ENCODE peak calls at places on chromosomes 3 and 15, in nine cellular contexts. One of them, this sample, is unnamed.

GRCh38 chr3:146222204-146223046 is 28.5 kb downstream of the PLSCR4 start:
- DNase-seq in activated CD4-positive, CD25-positive, alpha-beta regulatory T cell treated with anti-CD3 and anti-CD28 coated beads, Interleukin-2, amount 50 U/mL, for 16 hours: no peak
- DNase-seq in GM06990: no peak
- DNase-seq in activated T-cell treated with anti-CD3 and anti-CD28 coated beads, Interleukin-2, amount 50 U/mL, for 48 hours: no peak
- DNase-seq in hepatic stellate cell: no peak
- DNase-seq in T follicular helper cell: no peak
- DNase-seq in NT2/D1: no peak
- DNase-seq in iris pigment epithelial cell: peak
- DNase-seq in foreskin keratinocyte: no peak
- DNase-seq in this sample: no peak

GRCh38 chr15:62972814-62973213 is 69.7 kb upstream of the TPM1 start:
- DNase-seq in activated CD4-positive, CD25-positive, alpha-beta regulatory T cell treated with anti-CD3 and anti-CD28 coated beads, Interleukin-2, amount 50 U/mL, for 16 hours: no peak
- DNase-seq in GM06990: no peak
- DNase-seq in activated T-cell treated with anti-CD3 and anti-CD28 coated beads, Interleukin-2, amount 50 U/mL, for 48 hours: no peak
- DNase-seq in hepatic stellate cell: no peak
- DNase-seq in T follicular helper cell: no peak
- DNase-seq in NT2/D1: no peak
- DNase-seq in iris pigment epithelial cell: peak
- DNase-seq in foreskin keratinocyte: peak
- DNase-seq in this sample: no peak

GRCh38 chr15:70504305-70504951 is 258.9 kb downstream of the UACA start:
- DNase-seq in activated CD4-positive, CD25-positive, alpha-beta regulatory T cell treated with anti-CD3 and anti-CD28 coated beads, Interleukin-2, amount 50 U/mL, for 16 hours: no peak
- DNase-seq in GM06990: peak
- DNase-seq in activated T-cell treated with anti-CD3 and anti-CD28 coated beads, Interleukin-2, amount 50 U/mL, for 48 hours: peak
- DNase-seq in hepatic stellate cell: peak
- DNase-seq in T follicular helper cell: no peak
- DNase-seq in NT2/D1: no peak
- DNase-seq in iris pigment epithelial cell: peak
- DNase-seq in foreskin keratinocyte: no peak
- DNase-seq in this sample: peak

GRCh38 chr3:39166932-39167532 is 13.6 kb upstream of the CSRNP1 start:
- DNase-seq in activated CD4-positive, CD25-positive, alpha-beta regulatory T cell treated with anti-CD3 and anti-CD28 coated beads, Interleukin-2, amount 50 U/mL, for 16 hours: no peak
- DNase-seq in GM06990: no peak
- DNase-seq in activated T-cell treated with anti-CD3 and anti-CD28 coated beads, Interleukin-2, amount 50 U/mL, for 48 hours: no peak
- DNase-seq in hepatic stellate cell: no peak
- DNase-seq in T follicular helper cell: no peak
- DNase-seq in NT2/D1: no peak
- DNase-seq in iris pigment epithelial cell: peak
- DNase-seq in foreskin keratinocyte: peak
- DNase-seq in this sample: no peak

GRCh38 chr3:171351676-171352075 is 108.5 kb downstream of the TNIK start:
- DNase-seq in activated CD4-positive, CD25-positive, alpha-beta regulatory T cell treated with anti-CD3 and anti-CD28 coated beads, Interleukin-2, amount 50 U/mL, for 16 hours: no peak
- DNase-seq in GM06990: no peak
- DNase-seq in activated T-cell treated with anti-CD3 and anti-CD28 coated beads, Interleukin-2, amount 50 U/mL, for 48 hours: no peak
- DNase-seq in hepatic stellate cell: peak
- DNase-seq in T follicular helper cell: no peak
- DNase-seq in NT2/D1: no peak
- DNase-seq in iris pigment epithelial cell: peak
- DNase-seq in foreskin keratinocyte: peak
- DNase-seq in this sample: no peak

GRCh38 chr15:20349774-20350498 is 191.7 kb downstream of the GOLGA6L6 start:
- DNase-seq in activated CD4-positive, CD25-positive, alpha-beta regulatory T cell treated with anti-CD3 and anti-CD28 coated beads, Interleukin-2, amount 50 U/mL, for 16 hours: no peak
- DNase-seq in GM06990: no peak
- DNase-seq in activated T-cell treated with anti-CD3 and anti-CD28 coated beads, Interleukin-2, amount 50 U/mL, for 48 hours: no peak
- DNase-seq in hepatic stellate cell: peak
- DNase-seq in T follicular helper cell: no peak
- DNase-seq in NT2/D1: no peak
- DNase-seq in iris pigment epithelial cell: no peak
- DNase-seq in foreskin keratinocyte: no peak
- DNase-seq in this sample: peak

GRCh38 chr15:37891754-37892368 is 42.6 kb upstream of the TMCO5A start:
- DNase-seq in activated CD4-positive, CD25-positive, alpha-beta regulatory T cell treated with anti-CD3 and anti-CD28 coated beads, Interleukin-2, amount 50 U/mL, for 16 hours: no peak
- DNase-seq in GM06990: no peak
- DNase-seq in activated T-cell treated with anti-CD3 and anti-CD28 coated beads, Interleukin-2, amount 50 U/mL, for 48 hours: no peak
- DNase-seq in hepatic stellate cell: no peak
- DNase-seq in T follicular helper cell: no peak
- DNase-seq in NT2/D1: peak
- DNase-seq in iris pigment epithelial cell: peak
- DNase-seq in foreskin keratinocyte: peak
- DNase-seq in this sample: no peak

GRCh38 chr3:114384558-114384903 is 90.7 kb downstream of the TIGIT start:
- DNase-seq in activated CD4-positive, CD25-positive, alpha-beta regulatory T cell treated with anti-CD3 and anti-CD28 coated beads, Interleukin-2, amount 50 U/mL, for 16 hours: no peak
- DNase-seq in GM06990: no peak
- DNase-seq in activated T-cell treated with anti-CD3 and anti-CD28 coated beads, Interleukin-2, amount 50 U/mL, for 48 hours: no peak
- DNase-seq in hepatic stellate cell: no peak
- DNase-seq in T follicular helper cell: no peak
- DNase-seq in NT2/D1: no peak
- DNase-seq in iris pigment epithelial cell: peak
- DNase-seq in foreskin keratinocyte: no peak
- DNase-seq in this sample: no peak

GRCh38 chr3:184616416-184616815 is 54.8 kb downstream of the EPHB3 start:
- DNase-seq in activated CD4-positive, CD25-positive, alpha-beta regulatory T cell treated with anti-CD3 and anti-CD28 coated beads, Interleukin-2, amount 50 U/mL, for 16 hours: no peak
- DNase-seq in GM06990: no peak
- DNase-seq in activated T-cell treated with anti-CD3 and anti-CD28 coated beads, Interleukin-2, amount 50 U/mL, for 48 hours: no peak
- DNase-seq in hepatic stellate cell: no peak
- DNase-seq in T follicular helper cell: no peak
- DNase-seq in NT2/D1: no peak
- DNase-seq in iris pigment epithelial cell: no peak
- DNase-seq in foreskin keratinocyte: no peak
- DNase-seq in this sample: no peak

GRCh38 chr15:32643907-32644445 is 2.5 kb downstream of the SCG5 start:
- DNase-seq in activated CD4-positive, CD25-positive, alpha-beta regulatory T cell treated with anti-CD3 and anti-CD28 coated beads, Interleukin-2, amount 50 U/mL, for 16 hours: no peak
- DNase-seq in GM06990: no peak
- DNase-seq in activated T-cell treated with anti-CD3 and anti-CD28 coated beads, Interleukin-2, amount 50 U/mL, for 48 hours: no peak
- DNase-seq in hepatic stellate cell: no peak
- DNase-seq in T follicular helper cell: no peak
- DNase-seq in NT2/D1: no peak
- DNase-seq in iris pigment epithelial cell: peak
- DNase-seq in foreskin keratinocyte: peak
- DNase-seq in this sample: no peak

GRCh38 chr3:62525276-62525675 is 151.9 kb upstream of the FEZF2 start:
- DNase-seq in activated CD4-positive, CD25-positive, alpha-beta regulatory T cell treated with anti-CD3 and anti-CD28 coated beads, Interleukin-2, amount 50 U/mL, for 16 hours: no peak
- DNase-seq in GM06990: no peak
- DNase-seq in activated T-cell treated with anti-CD3 and anti-CD28 coated beads, Interleukin-2, amount 50 U/mL, for 48 hours: no peak
- DNase-seq in hepatic stellate cell: no peak
- DNase-seq in T follicular helper cell: no peak
- DNase-seq in NT2/D1: no peak
- DNase-seq in iris pigment epithelial cell: peak
- DNase-seq in foreskin keratinocyte: peak
- DNase-seq in this sample: no peak

GRCh38 chr3:69410301-69410700 is 24.4 kb upstream of the FRMD4B start:
- DNase-seq in activated CD4-positive, CD25-positive, alpha-beta regulatory T cell treated with anti-CD3 and anti-CD28 coated beads, Interleukin-2, amount 50 U/mL, for 16 hours: peak
- DNase-seq in GM06990: peak
- DNase-seq in activated T-cell treated with anti-CD3 and anti-CD28 coated beads, Interleukin-2, amount 50 U/mL, for 48 hours: peak
- DNase-seq in hepatic stellate cell: peak
- DNase-seq in T follicular helper cell: peak
- DNase-seq in NT2/D1: peak
- DNase-seq in iris pigment epithelial cell: peak
- DNase-seq in foreskin keratinocyte: peak
- DNase-seq in this sample: peak